ENCODE peak calls at places on chromosomes 3 and 15, in eight cellular contexts. N is B cell, W is BJ, Q is nephron progenitor cell, I is adrenal gland, J is kidney, R is left ventricle myocardium inferior, U is fibroblast of the aortic adventitia. P is an unnamed sample.

GRCh38 chr3:166451997-166452396 is 614.8 kb upstream of the BCHE start:
- DNase-seq in U (no peak), N (no peak), R (no peak), Q (no peak), J (no peak), W (no peak), I (no peak), P (no peak)

GRCh38 chr3:192907784-192908183 is 9.9 kb downstream of the MB21D2 start:
- DNase-seq in U (no peak), N (no peak), Q (no peak), I (no peak), R (no peak), J (no peak), W (no peak), P (no peak)

GRCh38 chr3:156472150-156472549 is 82.8 kb downstream of the SSR3 start:
- DNase-seq in R (no peak), J (no peak), I (no peak), W (no peak), N (no peak), U (no peak), Q (no peak), P (no peak)

GRCh38 chr3:173892547-173892946 is 495.0 kb downstream of the NLGN1 start:
- DNase-seq in U (no peak), Q (no peak), N (no peak), J (no peak), I (no peak), R (no peak), W (no peak), P (no peak)

GRCh38 chr15:45785897-45786296 is 151.1 kb downstream of the SQOR start:
- DNase-seq in I (no peak), R (no peak), Q (no peak), J (no peak), U (no peak), N (no peak), W (no peak), P (no peak)

GRCh38 chr3:193982258-193982659 is 153.7 kb upstream of the HES1 start:
- DNase-seq in U (peak; percentile 92), I (no peak), J (peak; percentile 93), Q (no peak), N (no peak), R (peak; percentile 82), W (no peak), P (no peak)

GRCh38 chr15:22979699-22980188 is 424 bp downstream of the CYFIP1 start:
- DNase-seq in J (peak; percentile 79), W (no peak), U (peak; percentile 49), R (no peak), N (no peak), I (no peak), Q (peak; percentile 59), P (peak; percentile 18)

GRCh38 chr3:128549283-128550112 is 56.5 kb upstream of the GATA2 start:
- DNase-seq in Q (no peak), R (peak; percentile 70), J (peak; percentile 97), W (peak; percentile 29), N (no peak), U (peak; percentile 90), I (peak; percentile 74), P (no peak)

GRCh38 chr15:78194568-78194925 is 39.8 kb downstream of the ACSBG1 start:
- DNase-seq in N (no peak), J (no peak), Q (no peak), I (peak; percentile 33), U (no peak), W (no peak), R (no peak), P (no peak)

GRCh38 chr3:171187706-171188290 is 161.3 kb upstream of the SLC2A2 start:
- DNase-seq in N (no peak), J (no peak), I (no peak), R (no peak), U (peak; percentile 61), W (no peak), Q (peak; percentile 17), P (peak; percentile 15)

GRCh38 chr3:128870327-128870726 is 9.1 kb upstream of the ACAD9 start:
- DNase-seq in W (no peak), N (no peak), I (no peak), Q (no peak), U (no peak), J (no peak), R (no peak), P (no peak)

GRCh38 chr3:18295171-18295920 is 129.8 kb downstream of the SATB1 start:
- DNase-seq in N (peak; percentile 44), R (peak; percentile 15), Q (peak; percentile 23), W (peak; percentile 19), U (peak; percentile 89), I (no peak), J (peak; percentile 46), P (peak; percentile 10)

GRCh38 chr3:58173670-58174472 is 36.9 kb downstream of the DNASE1L3 start:
- DNase-seq in Q (peak; percentile 52), R (peak; percentile 58), I (no peak), W (no peak), J (no peak), N (no peak), U (no peak), P (peak; percentile 26)

GRCh38 chr3:25589783-25590258 is 74.9 kb downstream of the TOP2B start:
- DNase-seq in N (no peak), U (no peak), J (no peak), Q (no peak), R (no peak), I (no peak), W (no peak), P (no peak)

GRCh38 chr3:72891053-72891855 is 3.4 kb downstream of the GXYLT2 start:
- DNase-seq in U (peak; percentile 100), R (peak; percentile 67), Q (peak; percentile 15), W (peak; percentile 97), J (no peak), N (no peak), I (peak; percentile 69), P (no peak)

GRCh38 chr15:76149291-76149910 is 89.6 kb downstream of the TMEM266 start:
- DNase-seq in U (no peak), N (no peak), Q (no peak), J (no peak), I (no peak), W (peak; percentile 31), R (no peak), P (no peak)

GRCh38 chr3:186477876-186478275 is 66.3 kb downstream of the CRYGS start:
- DNase-seq in N (no peak), I (no peak), J (no peak), U (no peak), Q (no peak), W (no peak), R (no peak), P (no peak)

GRCh38 chr3:131549340-131549739 is 46.6 kb upstream of the MRPL3 start:
- DNase-seq in Q (no peak), I (no peak), N (no peak), U (no peak), W (no peak), R (no peak), J (no peak), P (no peak)
- TF ChIP-seq CTCF in Q (peak; percentile 35), I (peak; percentile 12), N (peak; percentile 28), U (peak; percentile 37), W (peak; percentile 32), R (peak; percentile 17), J (no peak), P (peak; percentile 32)

DNA sequence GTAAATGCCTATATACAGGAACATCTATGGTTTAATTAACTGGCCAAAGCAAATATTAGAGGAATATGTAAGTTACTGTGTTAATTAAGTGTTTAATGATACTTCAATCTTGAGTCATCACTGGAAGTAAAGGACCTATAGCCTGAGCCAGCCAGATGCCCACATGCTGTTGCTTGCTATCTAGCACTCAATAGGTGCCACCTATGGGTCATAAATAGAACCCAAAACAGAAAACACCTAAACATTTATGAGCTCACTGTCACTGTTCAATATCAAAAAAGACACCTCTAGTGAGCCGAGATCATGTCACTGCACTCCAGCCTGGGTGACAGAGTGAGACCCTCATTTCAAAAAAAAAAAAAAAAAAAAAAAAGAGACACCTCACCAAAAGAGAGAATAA is 48.4 kb upstream of the IP6K2 start:
- DNase-seq in U (peak; percentile 5), W (no peak), Q (no peak), I (no peak), N (no peak), J (no peak), R (no peak), P (no peak)
- TF ChIP-seq CTCF in U (no peak), W (peak; percentile 11), Q (no peak), I (no peak), N (no peak), J (peak; percentile 16), R (peak; percentile 30), P (no peak)

GRCh38 chr3:142844339-142844977 is 44.4 kb downstream of the PCOLCE2 start:
- DNase-seq in J (no peak), R (no peak), I (no peak), Q (no peak), U (peak; percentile 62), N (no peak), W (no peak), P (no peak)
- TF ChIP-seq CTCF in J (no peak), R (peak; percentile 50), I (peak; percentile 34), Q (peak; percentile 41), U (peak; percentile 65), N (peak; percentile 40), W (peak; percentile 56), P (peak; percentile 52)

GRCh38 chr15:70094690-70095311 is 2.9 kb downstream of the TLE3 start:
- DNase-seq in W (no peak), R (no peak), U (no peak), I (no peak), Q (no peak), N (no peak), J (no peak), P (no peak)

GRCh38 chr15:70093481-70094309 is 4.0 kb downstream of the TLE3 start:
- DNase-seq in R (no peak), U (peak; percentile 76), I (no peak), Q (no peak), J (no peak), W (no peak), N (no peak), P (no peak)

GRCh38 chr15:70096215-70096974 is 1.3 kb downstream of the TLE3 start:
- DNase-seq in W (no peak), Q (peak; percentile 73), R (no peak), N (peak; percentile 53), I (peak; percentile 67), U (no peak), J (peak; percentile 86), P (no peak)

GRCh38 chr15:70096975-70097336 is 761 bp downstream of the TLE3 start:
- DNase-seq in N (no peak), R (no peak), Q (no peak), J (no peak), I (no peak), W (no peak), U (no peak), P (no peak)

DNA sequence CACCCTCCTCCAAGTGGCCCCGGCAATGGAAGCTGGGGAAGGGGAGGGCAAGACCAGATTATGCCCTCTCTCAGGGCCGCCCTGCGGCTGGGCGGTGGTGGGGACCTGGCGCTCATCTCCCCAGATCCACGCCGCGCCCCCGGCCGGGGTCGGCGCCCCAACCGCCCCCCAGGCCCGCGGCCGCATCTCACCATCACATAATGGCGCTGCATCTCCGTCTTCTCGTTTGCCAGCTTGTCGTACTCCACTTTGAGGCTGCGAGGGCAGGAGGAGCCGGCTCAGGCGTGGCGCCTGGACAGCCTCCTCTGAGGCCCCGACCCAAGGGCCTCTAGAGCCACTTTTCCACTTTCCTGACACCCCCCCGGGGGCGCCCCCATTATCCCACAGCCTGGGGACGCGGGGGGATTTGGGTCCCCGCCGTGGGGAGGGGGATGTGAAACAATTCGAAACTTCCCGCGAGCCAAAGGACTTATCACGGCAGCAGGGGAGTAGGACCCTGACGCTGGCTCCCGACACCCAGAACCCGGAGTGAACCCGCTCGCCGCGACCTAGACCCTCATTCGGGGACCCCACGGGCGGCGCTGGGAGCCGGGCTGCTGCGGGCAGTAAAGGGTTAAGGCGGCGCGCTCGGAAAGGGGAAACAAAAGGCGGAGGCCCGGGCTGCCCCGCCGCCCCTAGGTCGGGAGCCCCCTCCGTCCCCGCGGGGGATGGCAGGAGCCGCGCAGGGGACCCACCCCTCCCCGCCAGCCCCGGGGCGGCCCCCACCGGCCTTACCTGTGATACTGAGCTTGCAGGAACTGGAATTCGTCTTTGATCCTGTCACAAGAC is 2.1 kb downstream of the TLE3 start:
- DNase-seq in Q (peak; percentile 41), J (peak; percentile 89), N (peak; percentile 77), U (no peak), W (no peak), R (no peak), I (peak; percentile 62), P (peak; percentile 63)
- TF ChIP-seq CTCF in Q (peak; percentile 33), J (no peak), N (peak; percentile 58), U (no peak), W (no peak), R (no peak), I (no peak), P (peak; percentile 47)

P was measured in progenitor cell of endocrine pancreas.